ENCODE peak calls at places on chromosomes 3 and 15, in five cellular contexts. One of them, this sample, is unnamed.

GRCh38 chr15:52481915-52482314 is 46.8 kb downstream of the MYO5A start:
- DNase-seq in left kidney: no peak
- DNase-seq in naive thymus-derived CD4-positive, alpha-beta T cell: peak; percentile 91
- DNase-seq in AG04450: peak; percentile 43
- DNase-seq in psoas muscle: no peak
- DNase-seq in this sample: no peak

GRCh38 chr3:172152869-172153268 is 113.5 kb downstream of the FNDC3B start:
- DNase-seq in left kidney: no peak
- DNase-seq in naive thymus-derived CD4-positive, alpha-beta T cell: no peak
- DNase-seq in AG04450: no peak
- DNase-seq in psoas muscle: no peak
- DNase-seq in this sample: no peak

GRCh38 chr3:85162905-85163304 is 204.1 kb downstream of the CADM2 start:
- DNase-seq in left kidney: no peak
- DNase-seq in naive thymus-derived CD4-positive, alpha-beta T cell: no peak
- DNase-seq in AG04450: no peak
- DNase-seq in psoas muscle: no peak
- DNase-seq in this sample: no peak

GRCh38 chr3:24259901-24260512 is 234.6 kb downstream of the THRB start:
- DNase-seq in left kidney: no peak
- DNase-seq in naive thymus-derived CD4-positive, alpha-beta T cell: no peak
- DNase-seq in AG04450: no peak
- DNase-seq in psoas muscle: peak; percentile 77
- DNase-seq in this sample: no peak

GRCh38 chr15:74036271-74037170 is 42.0 kb downstream of the PML start:
- DNase-seq in left kidney: peak; percentile 91
- DNase-seq in naive thymus-derived CD4-positive, alpha-beta T cell: no peak
- DNase-seq in AG04450: peak; percentile 30
- DNase-seq in psoas muscle: no peak
- DNase-seq in this sample: no peak

GRCh38 chr3:127589600-127590281 is 792 bp downstream of the TPRA1 start:
- DNase-seq in left kidney: peak; percentile 49
- DNase-seq in naive thymus-derived CD4-positive, alpha-beta T cell: peak; percentile 19
- DNase-seq in AG04450: no peak
- DNase-seq in psoas muscle: peak; percentile 76
- DNase-seq in this sample: no peak

GRCh38 chr3:127682576-127682975 is 9.8 kb downstream of the ABTB1 start:
- DNase-seq in left kidney: peak; percentile 28
- DNase-seq in naive thymus-derived CD4-positive, alpha-beta T cell: no peak
- DNase-seq in AG04450: no peak
- DNase-seq in psoas muscle: no peak
- DNase-seq in this sample: no peak

GRCh38 chr3:177603137-177603603 is 405.9 kb upstream of the TBL1XR1 start:
- DNase-seq in left kidney: no peak
- DNase-seq in naive thymus-derived CD4-positive, alpha-beta T cell: no peak
- DNase-seq in AG04450: no peak
- DNase-seq in psoas muscle: no peak
- DNase-seq in this sample: no peak

GRCh38 chr3:159964166-159964973 is 24.3 kb upstream of the IL12A start:
- DNase-seq in left kidney: no peak
- DNase-seq in naive thymus-derived CD4-positive, alpha-beta T cell: no peak
- DNase-seq in AG04450: peak; percentile 49
- DNase-seq in psoas muscle: no peak
- DNase-seq in this sample: peak; percentile 35

GRCh38 chr15:32706704-32707103 is 11.1 kb upstream of the GREM1 start:
- DNase-seq in left kidney: no peak
- DNase-seq in naive thymus-derived CD4-positive, alpha-beta T cell: no peak
- DNase-seq in AG04450: no peak
- DNase-seq in psoas muscle: no peak
- DNase-seq in this sample: no peak

GRCh38 chr3:168531116-168531515 is 435.4 kb upstream of the GOLIM4 start:
- DNase-seq in left kidney: no peak
- DNase-seq in naive thymus-derived CD4-positive, alpha-beta T cell: no peak
- DNase-seq in AG04450: no peak
- DNase-seq in psoas muscle: no peak
- DNase-seq in this sample: no peak

GRCh38 chr3:68089572-68089991 is 435.2 kb upstream of the SUCLG2 start:
- DNase-seq in left kidney: no peak
- DNase-seq in naive thymus-derived CD4-positive, alpha-beta T cell: no peak
- DNase-seq in AG04450: peak; percentile 1
- DNase-seq in psoas muscle: no peak
- DNase-seq in this sample: no peak

GRCh38 chr15:40847225-40847961 is 3.5 kb downstream of the SPINT1 start:
- DNase-seq in left kidney: peak; percentile 98
- DNase-seq in naive thymus-derived CD4-positive, alpha-beta T cell: no peak
- DNase-seq in AG04450: no peak
- DNase-seq in psoas muscle: no peak
- DNase-seq in this sample: peak; percentile 62

GRCh38 chr3:81472600-81473362 is 288.7 kb downstream of the GBE1 start:
- DNase-seq in left kidney: no peak
- DNase-seq in naive thymus-derived CD4-positive, alpha-beta T cell: no peak
- DNase-seq in AG04450: no peak
- DNase-seq in psoas muscle: no peak
- DNase-seq in this sample: no peak

GRCh38 chr3:174035317-174035886 is 637.9 kb downstream of the NLGN1 start:
- DNase-seq in left kidney: peak; percentile 1
- DNase-seq in naive thymus-derived CD4-positive, alpha-beta T cell: no peak
- DNase-seq in AG04450: no peak
- DNase-seq in psoas muscle: no peak
- DNase-seq in this sample: no peak

GRCh38 chr3:69179740-69180372 is 57.5 kb upstream of the LMOD3 start:
- DNase-seq in left kidney: no peak
- DNase-seq in naive thymus-derived CD4-positive, alpha-beta T cell: no peak
- DNase-seq in AG04450: no peak
- DNase-seq in psoas muscle: no peak
- DNase-seq in this sample: no peak

GRCh38 chr3:65955792-65956477 is 82.8 kb downstream of the MAGI1 start:
- DNase-seq in left kidney: peak; percentile 21
- DNase-seq in naive thymus-derived CD4-positive, alpha-beta T cell: no peak
- DNase-seq in AG04450: peak; percentile 23
- DNase-seq in psoas muscle: no peak
- DNase-seq in this sample: no peak

GRCh38 chr3:155232605-155233004 is 60.9 kb downstream of the STRIT1 start:
- DNase-seq in left kidney: no peak
- DNase-seq in naive thymus-derived CD4-positive, alpha-beta T cell: no peak
- DNase-seq in AG04450: peak; percentile 34
- DNase-seq in psoas muscle: peak; percentile 88
- DNase-seq in this sample: no peak

GRCh38 chr3:126945171-126945721 is 37.7 kb upstream of the PLXNA1 start:
- DNase-seq in left kidney: no peak
- DNase-seq in naive thymus-derived CD4-positive, alpha-beta T cell: no peak
- DNase-seq in AG04450: no peak
- DNase-seq in psoas muscle: no peak
- DNase-seq in this sample: no peak

GRCh38 chr3:59254433-59254832 is 204.6 kb upstream of the CFAP20DC start:
- DNase-seq in left kidney: no peak
- DNase-seq in naive thymus-derived CD4-positive, alpha-beta T cell: no peak
- DNase-seq in AG04450: no peak
- DNase-seq in psoas muscle: no peak
- DNase-seq in this sample: no peak

GRCh38 chr3:28860307-28860706 is 420.6 kb upstream of the RBMS3 start:
- DNase-seq in left kidney: no peak
- DNase-seq in naive thymus-derived CD4-positive, alpha-beta T cell: no peak
- DNase-seq in AG04450: no peak
- DNase-seq in psoas muscle: peak; percentile 67
- DNase-seq in this sample: no peak

GRCh38 chr15:75455424-75455981 is 4.0 kb upstream of the SIN3A start:
- DNase-seq in left kidney: peak; percentile 95
- DNase-seq in naive thymus-derived CD4-positive, alpha-beta T cell: peak; percentile 89
- DNase-seq in AG04450: peak; percentile 36
- DNase-seq in psoas muscle: peak; percentile 90
- DNase-seq in this sample: peak; percentile 76

GRCh38 chr3:37742121-37742520 is 119.6 kb upstream of the CTDSPL start:
- DNase-seq in left kidney: no peak
- DNase-seq in naive thymus-derived CD4-positive, alpha-beta T cell: no peak
- DNase-seq in AG04450: no peak
- DNase-seq in psoas muscle: no peak
- DNase-seq in this sample: no peak